ENCODE peak calls at places on chromosomes 7 and 10, in eight cellular contexts. T is dermis microvascular lymphatic vessel endothelial cell, U is Ammon's horn, S is lower lobe of right lung, H is anterior cingulate cortex, Q is H9, F is foreskin fibroblast, K is EH. B is an unnamed sample.

GRCh38 chr7:20197837-20198236 is 19.3 kb downstream of the MACC1 start:
- DNase-seq in K (no peak), S (no peak), Q (no peak), H (no peak), U (no peak), T (no peak), F (no peak), B (no peak)

GRCh38 chr10:78290131-78290750 is 256.6 kb downstream of the RPS24 start:
- DNase-seq in H (no peak), Q (peak), U (no peak), T (no peak), F (no peak), K (no peak), S (no peak), B (no peak)

GRCh38 chr10:32321016-32321631 is 25.8 kb downstream of the EPC1 start:
- DNase-seq in H (no peak), F (no peak), U (no peak), S (no peak), K (no peak), T (no peak), Q (no peak), B (no peak)

GRCh38 chr10:106107711-106108110 is 1056.8 kb downstream of the SORCS1 start:
- DNase-seq in Q (no peak), T (no peak), F (peak), K (peak), H (no peak), S (no peak), U (no peak), B (no peak)

GRCh38 chr10:45592432-45592831 is 80.1 kb downstream of the ZFAND4 start:
- DNase-seq in S (no peak), F (no peak), Q (no peak), U (no peak), H (no peak), K (no peak), T (no peak), B (no peak)

GRCh38 chr7:155577509-155577905 is 31.1 kb upstream of the CNPY1 start:
- DNase-seq in H (no peak), F (no peak), Q (no peak), U (no peak), K (no peak), S (no peak), T (no peak), B (no peak)

GRCh38 chr7:41445951-41446350 is 256.9 kb downstream of the INHBA start:
- DNase-seq in U (peak), H (no peak), T (no peak), Q (no peak), S (no peak), K (no peak), F (no peak), B (no peak)

GRCh38 chr7:155805826-155806095 is 6.5 kb downstream of the SHH start:
- DNase-seq in H (no peak), S (no peak), F (no peak), Q (no peak), U (no peak), K (no peak), T (no peak), B (no peak)

GRCh38 chr10:89217057-89217990 is 10.2 kb upstream of the CH25H start:
- DNase-seq in K (peak), Q (no peak), S (peak), T (peak), F (peak), U (peak), H (no peak), B (peak)

GRCh38 chr10:101214446-101215396 is 14.5 kb downstream of the LBX1 start:
- DNase-seq in Q (peak), H (peak), K (peak), S (peak), U (peak), F (no peak), T (peak), B (peak)

GRCh38 chr10:68848281-68848680 is 20.9 kb downstream of the STOX1 start:
- DNase-seq in S (no peak), Q (no peak), F (no peak), K (no peak), U (no peak), T (no peak), H (no peak), B (no peak)

GRCh38 chr7:114852275-114852674 is 69.6 kb upstream of the MDFIC start:
- DNase-seq in S (no peak), Q (no peak), T (no peak), U (no peak), H (no peak), F (no peak), K (no peak), B (no peak)

GRCh38 chr10:53209941-53210611 is 437.5 kb upstream of the MBL2 start:
- DNase-seq in F (no peak), H (no peak), U (peak), K (peak), S (no peak), Q (peak), T (peak), B (no peak)

GRCh38 chr7:25967278-25968204 is 184.5 kb upstream of the NFE2L3 start:
- DNase-seq in Q (no peak), T (no peak), U (no peak), K (no peak), S (no peak), H (no peak), F (no peak), B (no peak)

GRCh38 chr10:122050811-122051210 is 61.8 kb downstream of the TACC2 start:
- DNase-seq in Q (no peak), U (no peak), H (no peak), F (no peak), K (no peak), T (no peak), S (no peak), B (no peak)

GRCh38 chr7:115271332-115272235 is 349.7 kb downstream of the MDFIC start:
- DNase-seq in H (no peak), S (no peak), F (peak), Q (no peak), U (no peak), K (peak), T (no peak), B (no peak)

GRCh38 chr7:19117081-19117869 is at the start of gene TWIST1:
- DNase-seq in U (no peak), K (peak), F (peak), T (peak), S (no peak), Q (peak), H (no peak), B (peak)

GRCh38 chr7:157526604-157527003 is 189.8 kb downstream of the DNAJB6 start:
- DNase-seq in H (no peak), K (no peak), Q (peak), F (no peak), S (no peak), T (no peak), U (no peak), B (no peak)

GRCh38 chr10:124301736-124302135 is 117.0 kb downstream of the OAT start:
- DNase-seq in H (no peak), Q (no peak), F (peak), U (no peak), K (peak), T (no peak), S (no peak), B (no peak)

GRCh38 chr10:101545898-101546297 is 42.2 kb downstream of the POLL start:
- DNase-seq in F (no peak), K (no peak), T (peak), H (no peak), Q (no peak), S (no peak), U (no peak), B (no peak)

GRCh38 chr10:33180390-33180789 is 154.1 kb downstream of the NRP1 start:
- DNase-seq in U (peak), T (no peak), K (peak), S (no peak), Q (no peak), H (peak), F (no peak), B (no peak)

GRCh38 chr10:25157650-25158049 is 17.2 kb upstream of the GPR158 start:
- DNase-seq in T (no peak), F (no peak), S (no peak), Q (no peak), H (no peak), U (no peak), K (no peak), B (no peak)

GRCh38 chr7:91573405-91573804 is 307.1 kb downstream of the MTERF1 start:
- DNase-seq in Q (no peak), T (no peak), S (no peak), F (no peak), H (no peak), U (no peak), K (no peak), B (no peak)

GRCh38 chr7:100894860-100895700 is 608 bp downstream of the ACHE start:
- DNase-seq in U (no peak), S (no peak), H (peak), Q (peak), T (peak), K (peak), F (no peak), B (peak)

GRCh38 chr10:77159538-77160110 is 478.0 kb downstream of the KCNMA1 start:
- DNase-seq in K (peak), H (no peak), Q (no peak), S (no peak), F (no peak), T (no peak), U (peak), B (no peak)

GRCh38 chr7:130486114-130486962 is 5.5 kb upstream of the MEST start:
- DNase-seq in U (peak), S (peak), F (no peak), Q (peak), H (no peak), T (peak), K (peak), B (peak)

GRCh38 chr7:7505936-7506335 is 29.7 kb downstream of the COL28A1 start:
- DNase-seq in U (no peak), T (no peak), Q (no peak), F (no peak), S (no peak), K (no peak), H (no peak), B (no peak)

GRCh38 chr10:72250666-72251065 is 23.1 kb upstream of the DDIT4 start:
- DNase-seq in H (no peak), U (no peak), Q (no peak), T (no peak), S (no peak), F (peak), K (peak), B (peak)

GRCh38 chr7:13949450-13949849 is 40.0 kb downstream of the ETV1 start:
- DNase-seq in U (no peak), Q (no peak), T (no peak), S (no peak), K (no peak), F (no peak), H (no peak), B (no peak)

GRCh38 chr7:151632750-151633515 is 113.2 kb upstream of the RHEB start:
- DNase-seq in K (peak), H (peak), S (peak), Q (peak), F (peak), U (peak), T (peak), B (peak)

B was measured in left ventricle myocardium superior.